ENCODE peak calls at places on chromosome 20, in six cellular contexts. Z is colonic mucosa, C is NCI-H446, M is progenitor cell of endocrine pancreas, J is T-cell, L is NCI-H2171. H is an unnamed sample.
A peak's percentile ranks its signal among the peaks of the same experiment; 100 is the strongest.

GRCh38 chr20:15702161-15702560 is 871.1 kb downstream of the KIF16B start:
- DNase-seq in J (no peak), C (no peak), Z (no peak), M (no peak), L (no peak), H (no peak)

GRCh38 chr20:50450961-50451752 is 59.0 kb upstream of the PTPN1 start:
- DNase-seq in M (no peak), L (no peak), Z (no peak), J (no peak), C (no peak), H (no peak)

GRCh38 chr20:59765599-59766177 is 161.3 kb downstream of the PHACTR3 start:
- DNase-seq in Z (no peak), J (no peak), L (no peak), C (no peak), M (peak; percentile 20), H (no peak)

GRCh38 chr20:57390604-57391438 is at the start of gene RBM38:
- DNase-seq in J (peak; percentile 73), M (peak; percentile 62), C (peak; percentile 50), L (peak; percentile 79), Z (peak; percentile 74), H (peak; percentile 82)

GRCh38 chr20:25480797-25481196 is 73.3 kb downstream of the GINS1 start:
- DNase-seq in J (no peak), Z (no peak), L (no peak), C (no peak), M (no peak), H (no peak)

GRCh38 chr20:62464990-62465389 is 10.8 kb downstream of the GATA5 start:
- DNase-seq in Z (no peak), L (no peak), C (no peak), J (no peak), M (no peak), H (no peak)

GRCh38 chr20:41526327-41526726 is 91.8 kb downstream of the CHD6 start:
- DNase-seq in L (no peak), M (no peak), J (no peak), Z (peak; percentile 28), C (no peak), H (no peak)

GRCh38 chr20:38897267-38897666 is 28.9 kb upstream of the FAM83D start:
- DNase-seq in M (no peak), C (no peak), Z (no peak), L (no peak), J (no peak), H (no peak)

GRCh38 chr20:5696011-5696559 is 54.1 kb upstream of the SHLD1 start:
- DNase-seq in Z (no peak), C (no peak), M (no peak), L (no peak), J (no peak), H (no peak)

GRCh38 chr20:24829649-24830370 is 119.3 kb upstream of the CST7 start:
- DNase-seq in Z (no peak), C (no peak), J (no peak), L (no peak), M (no peak), H (no peak)

GRCh38 chr20:47688385-47689381 is 96.6 kb downstream of the SULF2 start:
- DNase-seq in M (no peak), J (no peak), Z (no peak), C (no peak), L (no peak), H (no peak)

GRCh38 chr20:34703573-34704176 is 469 bp upstream of the TP53INP2 start:
- DNase-seq in L (no peak), J (peak; percentile 9), C (no peak), Z (peak; percentile 63), M (no peak), H (no peak)

GRCh38 chr20:63847374-63848002 is 13.8 kb upstream of the ABHD16B start:
- DNase-seq in J (no peak), Z (no peak), C (no peak), L (no peak), M (no peak), H (no peak)

GRCh38 chr20:37479275-37479674 is 41.8 kb upstream of the NNAT start:
- DNase-seq in L (no peak), Z (no peak), C (no peak), M (no peak), J (no peak), H (no peak)

GRCh38 chr20:35576816-35577215 is 34.9 kb downstream of the ERGIC3 start:
- DNase-seq in J (no peak), Z (no peak), M (no peak), C (no peak), L (no peak), H (no peak)

GRCh38 chr20:7085448-7085847 is 318.0 kb downstream of the BMP2 start:
- DNase-seq in Z (peak; percentile 39), M (no peak), J (no peak), L (no peak), C (no peak), H (no peak)

GRCh38 chr20:25315418-25316210 is 67.7 kb downstream of the PYGB start:
- DNase-seq in J (no peak), L (no peak), C (no peak), M (no peak), Z (no peak), H (no peak)